ENCODE peak calls at places on chromosomes 1 and 21, in nine cellular contexts. H is lung, P is colonic mucosa, X is mammary epithelial cell, Z is Peyer's patch, N is fibroblast of lung, F is GM23338, E is SK-N-SH, O is left ventricle myocardium inferior. B is an unnamed sample.

GRCh38 chr1:50735443-50735842 is 224.6 kb downstream of the FAF1 start:
- DNase-seq in H (no peak), P (no peak), X (no peak), Z (no peak), N (peak; percentile 53), F (peak; percentile 66), E (peak; percentile 18), O (no peak), B (no peak)

GRCh38 chr1:206427296-206427695 is 43.0 kb upstream of the IKBKE start:
- DNase-seq in H (no peak), P (no peak), X (no peak), Z (no peak), N (no peak), F (no peak), E (no peak), O (no peak), B (no peak)

GRCh38 chr1:52348704-52349301 is 17.2 kb downstream of the CC2D1B start:
- DNase-seq in H (no peak), P (no peak), X (peak; percentile 28), Z (no peak), N (peak; percentile 48), F (peak; percentile 82), E (peak; percentile 81), O (no peak), B (no peak)

GRCh38 chr1:217889401-217889800 is 258.3 kb downstream of the SPATA17 start:
- DNase-seq in H (no peak), P (no peak), X (no peak), Z (no peak), N (peak; percentile 20), F (peak; percentile 91), E (no peak), O (no peak), B (no peak)

GRCh38 chr1:185352067-185352466 is 35.0 kb upstream of the IVNS1ABP start:
- DNase-seq in H (no peak), P (no peak), X (peak; percentile 15), Z (no peak), N (peak; percentile 45), F (no peak), E (no peak), O (no peak), B (no peak)

GRCh38 chr1:97384294-97384952 is 536.4 kb downstream of the DPYD start:
- DNase-seq in H (no peak), P (no peak), X (peak; percentile 51), Z (no peak), N (peak; percentile 75), F (no peak), E (no peak), O (no peak), B (no peak)

GRCh38 chr1:158607296-158607695 is 2.2 kb downstream of the OR10Z1 start:
- DNase-seq in H (no peak), P (no peak), X (no peak), Z (no peak), N (no peak), F (peak; percentile 44), E (no peak), O (no peak), B (no peak)

GRCh38 chr1:151805066-151805820 is at the start of gene LINGO4:
- DNase-seq in H (no peak), P (no peak), X (no peak), Z (no peak), N (no peak), F (no peak), E (peak; percentile 42), O (no peak), B (no peak)

GRCh38 chr1:184633785-184634184 is 120.9 kb downstream of the EDEM3 start:
- DNase-seq in H (peak; percentile 72), P (no peak), X (no peak), Z (no peak), N (no peak), F (peak; percentile 29), E (no peak), O (no peak), B (no peak)

DNA sequence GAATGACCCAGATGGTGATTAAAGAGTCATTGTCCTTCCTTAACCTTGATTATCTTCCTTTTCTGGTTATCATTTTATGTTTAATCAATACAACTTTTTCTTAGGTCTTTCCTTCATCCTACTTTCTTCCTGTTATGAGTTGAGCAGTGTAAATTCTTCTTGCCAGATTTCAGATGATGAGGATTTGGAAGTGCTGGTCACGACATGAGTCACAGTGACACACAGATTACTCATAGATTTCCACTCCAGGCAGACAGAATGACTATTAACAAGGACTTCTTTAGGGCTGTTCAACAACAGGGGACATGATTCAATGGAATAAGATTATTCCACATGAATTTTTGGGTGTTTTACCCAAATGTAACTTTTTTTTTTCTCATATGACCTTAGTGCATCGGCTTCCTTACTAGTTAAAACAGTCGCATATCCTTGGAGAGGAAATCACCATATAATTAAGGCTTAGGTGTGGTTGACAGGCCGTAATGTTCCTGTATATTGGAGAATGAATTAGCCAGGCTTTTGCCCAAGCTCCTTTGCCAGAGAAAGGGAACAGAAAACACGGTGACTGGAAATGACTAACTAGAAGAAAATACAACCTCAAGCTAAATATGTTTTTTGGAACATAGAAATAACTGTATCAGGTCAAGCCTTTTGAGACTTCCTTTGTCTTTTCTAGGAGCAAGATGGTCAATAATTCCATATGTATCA is 44.2 kb downstream of the PRRX1 start:
- DNase-seq in H (no peak), P (no peak), X (peak; percentile 93), Z (no peak), N (peak; percentile 95), F (no peak), E (no peak), O (no peak), B (no peak)
- H3K27ac ChIP-seq in H (peak overlapping the region; percentile 61), P (no peak overlapping the region), X (peak overlapping the region; percentile 80), Z (no peak overlapping the region), N (peak overlapping the region; percentile 85), F (no peak overlapping the region), E (peak overlapping the region; percentile 88), O (peak overlapping the region; percentile 27), B (peak overlapping the region; percentile 77)

GRCh38 chr21:44352253-44352860 is 1.1 kb upstream of the TRPM2 start:
- DNase-seq in H (no peak), P (no peak), X (no peak), Z (no peak), N (no peak), F (no peak), E (no peak), O (no peak), B (no peak)

GRCh38 chr21:44349847-44350772 is 3.3 kb upstream of the TRPM2 start:
- DNase-seq in H (no peak), P (no peak), X (no peak), Z (no peak), N (no peak), F (peak; percentile 62), E (no peak), O (no peak), B (no peak)

GRCh38 chr21:44350773-44351481 is 2.5 kb upstream of the TRPM2 start:
- DNase-seq in H (no peak), P (no peak), X (no peak), Z (no peak), N (no peak), F (no peak), E (no peak), O (no peak), B (no peak)

GRCh38 chr21:44353200-44353970 is at the start of gene TRPM2:
- DNase-seq in H (peak; percentile 68), P (no peak), X (no peak), Z (no peak), N (peak; percentile 9), F (no peak), E (no peak), O (peak; percentile 72), B (no peak)

GRCh38 chr21:44351535-44352252 is 1.7 kb upstream of the TRPM2 start:
- DNase-seq in H (no peak), P (no peak), X (no peak), Z (no peak), N (no peak), F (no peak), E (no peak), O (no peak), B (no peak)
- H3K4me3 ChIP-seq in H (no peak overlapping the region), P (no peak overlapping the region), X (no peak overlapping the region), Z (no peak overlapping the region), N (no peak overlapping the region), F (no peak overlapping the region), E (no peak overlapping the region), O (no peak overlapping the region), B (no peak overlapping the region)

GRCh38 chr1:111552587-111552986 is 49.2 kb upstream of the ADORA3 start:
- DNase-seq in H (no peak), P (no peak), X (no peak), Z (no peak), N (no peak), F (no peak), E (no peak), O (no peak), B (no peak)
- H3K27ac ChIP-seq in H (no peak overlapping the region), P (no peak overlapping the region), X (no peak overlapping the region), Z (no peak overlapping the region), N (no peak overlapping the region), F (no peak overlapping the region), E (no peak overlapping the region), O (no peak overlapping the region), B (no peak overlapping the region)

DNA sequence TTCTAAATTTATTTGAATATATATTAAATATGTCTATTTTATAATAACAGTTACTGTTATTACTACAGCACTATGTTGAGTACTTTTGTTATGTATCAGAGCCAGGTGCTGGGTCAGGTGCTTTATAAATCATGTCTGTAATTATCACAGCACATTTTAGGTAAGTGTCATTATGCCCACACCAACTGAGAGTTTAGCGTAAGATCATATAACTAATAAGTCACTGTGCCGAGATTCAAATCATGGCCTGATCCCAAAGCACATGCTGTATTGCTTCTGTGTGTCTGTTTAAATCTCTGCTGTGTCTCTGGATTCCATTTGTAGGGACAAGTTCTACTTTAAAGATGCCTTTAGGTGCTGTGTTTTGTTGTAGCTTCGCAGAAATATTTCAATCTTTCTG is 1.9 kb downstream of the GPSM2 start:
- DNase-seq in H (no peak), P (no peak), X (no peak), Z (no peak), N (peak; percentile 31), F (no peak), E (peak; percentile 17), O (no peak), B (no peak)
- H3K4me3 ChIP-seq in H (no peak overlapping the region), P (no peak overlapping the region), X (peak overlapping the region; percentile 94), Z (no peak overlapping the region), N (peak overlapping the region; percentile 74), F (no peak overlapping the region), E (no peak overlapping the region), O (no peak overlapping the region), B (no peak overlapping the region)

GRCh38 chr1:231679109-231679508 is 52.5 kb downstream of the DISC1 start:
- DNase-seq in H (no peak), P (no peak), X (no peak), Z (no peak), N (no peak), F (peak; percentile 12), E (peak; percentile 70), O (no peak), B (no peak)

GRCh38 chr1:231682761-231683160 is 56.2 kb downstream of the DISC1 start:
- DNase-seq in H (no peak), P (no peak), X (no peak), Z (no peak), N (no peak), F (no peak), E (no peak), O (no peak), B (no peak)

GRCh38 chr1:231686384-231686783 is 59.8 kb downstream of the DISC1 start:
- DNase-seq in H (no peak), P (no peak), X (no peak), Z (no peak), N (no peak), F (no peak), E (no peak), O (no peak), B (no peak)

GRCh38 chr1:231684333-231685244 is 58.0 kb downstream of the DISC1 start:
- DNase-seq in H (no peak), P (peak; percentile 59), X (no peak), Z (no peak), N (no peak), F (no peak), E (no peak), O (no peak), B (no peak)

GRCh38 chr1:231683439-231684165 is 57.0 kb downstream of the DISC1 start:
- DNase-seq in H (no peak), P (no peak), X (no peak), Z (no peak), N (no peak), F (no peak), E (no peak), O (peak; percentile 22), B (no peak)
- H3K27ac ChIP-seq in H (no peak overlapping the region), P (peak overlapping the region; percentile 37), X (no peak overlapping the region), Z (no peak overlapping the region), N (no peak overlapping the region), F (no peak overlapping the region), E (no peak overlapping the region), O (no peak overlapping the region), B (no peak overlapping the region)